ENCODE peak calls at places on chromosomes 3 and 15, in seven cellular contexts. T, O, X, W, E, L and Y are unnamed samples. For H3K27me3 and H3K4me1, the result is how much of the 10 kb centered on the place peaks cover.

GRCh38 chr15:78223396-78224023 is 10.9 kb downstream of the ACSBG1 start:
- DNase-seq in T (peak), O (no peak), X (no peak), W (peak), E (no peak), L (no peak), Y (no peak)

GRCh38 chr3:35674451-35675109 is 35.3 kb downstream of the ARPP21 start:
- DNase-seq in T (no peak), O (no peak), X (no peak), W (no peak), E (no peak), L (no peak), Y (no peak)

GRCh38 chr3:154243353-154243752 is 80.9 kb downstream of the DHX36 start:
- DNase-seq in T (no peak), O (no peak), X (peak), W (no peak), E (no peak), L (no peak), Y (no peak)

GRCh38 chr15:70259640-70260066 is 161.9 kb upstream of the TLE3 start:
- DNase-seq in T (no peak), O (no peak), X (no peak), W (no peak), E (no peak), L (peak), Y (no peak)

GRCh38 chr15:25611603-25612002 is 172.8 kb upstream of the UBE3A start:
- DNase-seq in T (peak), O (no peak), X (no peak), W (no peak), E (no peak), L (no peak), Y (peak)

GRCh38 chr3:21920431-21920830 is 169.4 kb upstream of the ZNF385D start:
- DNase-seq in T (no peak), O (no peak), X (peak), W (no peak), E (no peak), L (peak), Y (no peak)

GRCh38 chr3:145118303-145118702 is 1042.7 kb downstream of the PLOD2 start:
- DNase-seq in T (no peak), O (no peak), X (no peak), W (no peak), E (no peak), L (no peak), Y (no peak)

GRCh38 chr3:128727059-128727458 is 1.1 kb downstream of the RAB7A start:
- DNase-seq in T (no peak), O (no peak), X (no peak), W (no peak), E (no peak), L (no peak), Y (no peak)

GRCh38 chr3:127817331-127817821 is 4.9 kb downstream of the MGLL start:
- DNase-seq in T (no peak), O (no peak), X (peak), W (no peak), E (no peak), L (peak), Y (no peak)

GRCh38 chr3:13575459-13576061 is 26.6 kb downstream of the FBLN2 start:
- DNase-seq in T (peak), O (peak), X (no peak), W (peak), E (no peak), L (peak), Y (no peak)

GRCh38 chr3:11499144-11499543 is 144.6 kb downstream of the VGLL4 start:
- DNase-seq in T (no peak), O (no peak), X (peak), W (no peak), E (no peak), L (no peak), Y (no peak)

GRCh38 chr3:65945480-65945879 is 93.2 kb downstream of the MAGI1 start:
- DNase-seq in T (no peak), O (no peak), X (peak), W (no peak), E (no peak), L (no peak), Y (no peak)

GRCh38 chr3:66655119-66655518 is 154.3 kb upstream of the LRIG1 start:
- DNase-seq in T (no peak), O (no peak), X (no peak), W (no peak), E (no peak), L (no peak), Y (no peak)

GRCh38 chr15:100001405-100001804 is 268.2 kb upstream of the LYSMD4 start:
- DNase-seq in T (no peak), O (peak), X (no peak), W (no peak), E (no peak), L (no peak), Y (no peak)

GRCh38 chr15:71627188-71627587 is 183.2 kb upstream of the NR2E3 start:
- DNase-seq in T (no peak), O (no peak), X (no peak), W (no peak), E (no peak), L (no peak), Y (no peak)

GRCh38 chr3:149080011-149080698 is 6.2 kb downstream of the HLTF start:
- DNase-seq in T (no peak), O (no peak), X (no peak), W (no peak), E (no peak), L (no peak), Y (no peak)

GRCh38 chr3:4670352-4670751 is 177.2 kb downstream of the ITPR1 start:
- DNase-seq in T (no peak), O (no peak), X (no peak), W (peak), E (no peak), L (peak), Y (no peak)

GRCh38 chr15:64048766-64049165 is 2.5 kb upstream of the DAPK2 start:
- DNase-seq in T (no peak), O (no peak), X (no peak), W (no peak), E (no peak), L (no peak), Y (no peak)

GRCh38 chr3:113914646-113915045 is 33.2 kb upstream of the ZDHHC23 start:
- DNase-seq in T (no peak), O (no peak), X (no peak), W (no peak), E (no peak), L (no peak), Y (no peak)

GRCh38 chr15:85094685-85095084 is 113.0 kb downstream of the PDE8A start:
- DNase-seq in T (no peak), O (no peak), X (peak), W (no peak), E (no peak), L (no peak), Y (no peak)

GRCh38 chr15:101684384-101684783 is 32.2 kb upstream of the TM2D3 start:
- DNase-seq in T (no peak), O (no peak), X (peak), W (peak), E (no peak), L (no peak), Y (no peak)

GRCh38 chr15:85379403-85380131 is 836 bp upstream of the AKAP13 start:
- DNase-seq in T (no peak), O (no peak), X (peak), W (no peak), E (no peak), L (no peak), Y (no peak)

GRCh38 chr3:150299221-150299620 is 108.9 kb upstream of the TSC22D2 start:
- DNase-seq in T (no peak), O (no peak), X (no peak), W (peak), E (no peak), L (peak), Y (no peak)

GRCh38 chr3:123021388-123021787 is 6.2 kb downstream of the SEMA5B start:
- DNase-seq in T (no peak), O (no peak), X (no peak), W (no peak), E (no peak), L (peak), Y (no peak)

GRCh38 chr15:52101542-52102340 is 10.8 kb downstream of the BCL2L10 start:
- DNase-seq in T (no peak), O (no peak), X (no peak), W (no peak), E (no peak), L (no peak), Y (no peak)

GRCh38 chr15:63519041-63519440 is 14.6 kb downstream of the USP3 start:
- DNase-seq in T (no peak), O (no peak), X (no peak), W (no peak), E (no peak), L (no peak), Y (no peak)

GRCh38 chr3:150480802-150481201 is 65.5 kb downstream of the SERP1 start:
- DNase-seq in T (no peak), O (no peak), X (no peak), W (no peak), E (no peak), L (no peak), Y (no peak)

GRCh38 chr3:155078959-155079794 is 942 bp upstream of the MME start:
- DNase-seq in T (no peak), O (no peak), X (no peak), W (no peak), E (no peak), L (peak), Y (no peak)

GRCh38 chr3:131107637-131108433 is 81.2 kb downstream of the NEK11 start:
- DNase-seq in T (no peak), O (no peak), X (no peak), W (no peak), E (no peak), L (no peak), Y (no peak)

GRCh38 chr3:127670761-127671522 is 1.8 kb upstream of the ABTB1 start:
- DNase-seq in T (no peak), O (peak), X (no peak), W (no peak), E (peak), L (no peak), Y (no peak)

GRCh38 chr15:68114356-68114755 is 60.2 kb downstream of the PIAS1 start:
- DNase-seq in T (no peak), O (no peak), X (no peak), W (no peak), E (no peak), L (no peak), Y (no peak)

GRCh38 chr15:79965836-79966630 is 5.0 kb downstream of the BCL2A1 start:
- DNase-seq in T (no peak), O (no peak), X (peak), W (no peak), E (no peak), L (no peak), Y (no peak)

GRCh38 chr3:88231632-88232031 is 81.9 kb downstream of the C3orf38 start:
- DNase-seq in T (no peak), O (no peak), X (no peak), W (no peak), E (no peak), L (no peak), Y (no peak)

GRCh38 chr3:141945726-141946125 is 69.3 kb downstream of the ATP1B3 start:
- DNase-seq in T (no peak), O (no peak), X (no peak), W (no peak), E (no peak), L (no peak), Y (no peak)

GRCh38 chr3:133295199-133295901 is 104.5 kb upstream of the BFSP2 start:
- DNase-seq in T (no peak), O (no peak), X (peak), W (no peak), E (no peak), L (peak), Y (no peak)

GRCh38 chr15:68935400-68935937 is 5.1 kb downstream of the SPESP1 start:
- DNase-seq in T (no peak), O (no peak), X (no peak), W (no peak), E (no peak), L (no peak), Y (no peak)

GRCh38 chr15:37106490-37107001 is 6.2 kb upstream of the MEIS2 start:
- DNase-seq in T (peak), O (no peak), X (no peak), W (peak), E (no peak), L (peak), Y (peak)
- H3K27me3 ChIP-seq in T (half or more), O (under half), X (under half), W (under half), E (under half), L (under half), Y (under half)

GRCh38 chr3:125589743-125590142 is 5.6 kb downstream of the OSBPL11 start:
- DNase-seq in T (no peak), O (no peak), X (no peak), W (no peak), E (no peak), L (no peak), Y (no peak)

GRCh38 chr3:125582707-125583106 is 12.6 kb downstream of the OSBPL11 start:
- DNase-seq in T (no peak), O (no peak), X (no peak), W (no peak), E (no peak), L (no peak), Y (no peak)

GRCh38 chr3:125591116-125591755 is 4.1 kb downstream of the OSBPL11 start:
- DNase-seq in T (no peak), O (no peak), X (no peak), W (no peak), E (no peak), L (no peak), Y (no peak)

GRCh38 chr3:125587039-125587664 is 8.1 kb downstream of the OSBPL11 start:
- DNase-seq in T (no peak), O (no peak), X (no peak), W (no peak), E (no peak), L (no peak), Y (no peak)

GRCh38 chr3:125585595-125586223 is 9.6 kb downstream of the OSBPL11 start:
- DNase-seq in T (peak), O (no peak), X (peak), W (peak), E (peak), L (peak), Y (peak)
- H3K4me3 ChIP-seq in T (no peak), O (no peak), X (no peak), W (no peak), E (no peak), L (no peak), Y (no peak)

DNA sequence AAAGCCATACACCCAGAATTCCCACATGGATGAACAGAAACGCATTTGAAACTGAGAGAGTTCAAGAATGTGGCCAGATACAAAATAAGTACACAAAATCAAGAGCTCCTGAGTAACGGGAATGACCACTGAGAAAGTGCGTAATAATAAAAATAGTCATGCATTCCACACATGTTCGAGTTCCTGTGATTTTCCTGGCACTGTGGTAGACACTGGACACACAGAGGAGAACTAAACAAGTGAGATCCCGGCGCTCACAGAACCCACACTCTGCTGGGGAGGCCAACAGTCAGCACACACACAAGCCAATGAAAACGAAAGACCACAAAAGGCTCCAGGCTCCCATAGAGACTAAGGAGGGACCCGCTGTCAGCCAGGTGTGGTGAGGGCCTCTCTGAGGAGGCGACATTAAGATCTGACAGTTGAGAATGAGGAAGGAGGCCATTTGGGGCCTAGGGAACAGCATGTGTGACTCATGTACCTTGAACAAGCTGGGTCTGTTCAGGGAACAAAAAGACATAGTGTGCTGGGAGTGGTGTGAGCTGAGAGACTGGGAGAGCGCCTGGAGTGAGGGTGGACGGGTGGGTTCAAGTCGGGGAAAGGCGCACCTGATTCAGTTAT is 5.1 kb downstream of the FAM107A start:
- DNase-seq in T (no peak), O (peak), X (no peak), W (no peak), E (no peak), L (no peak), Y (no peak)
- H3K4me1 ChIP-seq in T (half or more), O (under half), X (under half), W (under half), E (under half), L (under half), Y (under half)

DNA sequence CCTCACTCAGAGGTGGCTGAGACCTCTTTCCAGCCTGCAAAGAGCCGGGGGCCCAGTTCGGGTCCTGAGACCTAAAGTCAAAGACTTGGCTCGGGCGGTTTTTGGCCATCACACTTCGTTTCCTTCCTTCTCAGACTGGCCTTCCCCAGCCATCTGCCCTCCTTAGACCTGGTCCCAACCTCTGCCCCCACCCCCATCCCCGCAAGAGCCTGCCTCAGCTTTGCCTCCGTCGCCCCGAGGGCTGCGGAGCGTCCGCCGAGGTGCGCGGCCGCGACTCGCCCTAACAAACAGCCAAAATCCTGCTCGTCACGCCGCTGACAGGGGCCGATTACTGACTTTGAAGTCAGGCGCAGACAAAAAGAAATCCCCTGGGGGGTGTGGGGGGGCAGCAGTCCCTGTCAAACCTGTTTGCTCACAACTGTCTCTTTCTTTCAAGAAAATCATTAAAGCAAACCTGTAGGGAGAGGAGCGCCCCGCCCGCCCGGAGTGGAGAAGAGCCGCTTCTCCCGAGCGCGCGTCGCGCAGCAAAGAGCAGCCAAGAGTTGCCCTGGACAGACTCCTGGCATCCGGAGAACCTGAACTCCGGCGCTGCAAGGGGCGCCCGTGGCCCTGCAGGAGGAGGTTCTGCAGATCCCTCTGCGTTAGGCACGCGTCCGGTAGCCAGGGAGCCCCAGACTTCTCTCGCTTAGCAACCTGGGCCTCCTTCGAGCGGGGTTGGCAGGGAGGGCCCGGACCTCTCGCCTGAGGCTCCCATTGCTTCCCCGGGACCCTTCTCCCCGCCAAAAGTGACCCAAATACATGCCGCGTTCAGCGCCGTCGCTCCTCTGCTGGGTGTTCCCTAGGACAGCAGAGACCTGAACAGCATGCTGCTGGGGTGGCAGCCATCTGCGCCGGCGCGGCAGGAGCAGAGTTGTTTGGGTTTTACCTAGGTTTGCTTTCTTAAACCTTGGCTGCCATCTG is 4.5 kb downstream of the SOX14 start:
- DNase-seq in T (no peak), O (no peak), X (no peak), W (no peak), E (no peak), L (peak), Y (no peak)
- H3K27me3 ChIP-seq in T (half or more), O (half or more), X (half or more), W (half or more), E (half or more), L (half or more), Y (half or more)

DNA sequence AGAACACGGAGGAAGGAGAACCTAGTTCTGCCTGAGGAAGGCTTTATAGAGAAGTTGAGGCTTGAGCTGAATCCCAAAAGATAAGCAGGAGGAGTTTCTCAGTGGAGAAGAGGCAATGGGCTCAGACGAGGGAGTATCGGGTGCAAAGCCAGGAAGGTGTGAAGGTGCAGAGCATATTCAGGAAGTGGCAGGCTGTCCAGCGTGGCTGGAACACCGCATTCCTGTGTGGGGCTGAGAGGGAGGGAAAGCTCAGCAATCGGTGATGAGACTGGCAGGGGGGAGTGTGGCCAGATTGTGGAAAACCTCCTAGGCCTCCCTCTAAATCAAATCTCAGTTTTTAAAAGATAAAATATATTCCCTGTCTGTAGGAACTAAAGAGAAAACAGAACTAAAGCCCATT is 63.0 kb downstream of the ARHGAP31 start:
- DNase-seq in T (no peak), O (no peak), X (peak), W (peak), E (no peak), L (peak), Y (no peak)
- H3K4me3 ChIP-seq in T (peak), O (no peak), X (no peak), W (no peak), E (no peak), L (no peak), Y (no peak)

GRCh38 chr3:191263850-191264249 is 64.8 kb downstream of the OSTN start:
- DNase-seq in T (no peak), O (no peak), X (no peak), W (no peak), E (no peak), L (no peak), Y (no peak)
- H3K4me1 ChIP-seq in T (under half), O (under half), X (under half), W (under half), E (under half), L (under half), Y (under half)

DNA sequence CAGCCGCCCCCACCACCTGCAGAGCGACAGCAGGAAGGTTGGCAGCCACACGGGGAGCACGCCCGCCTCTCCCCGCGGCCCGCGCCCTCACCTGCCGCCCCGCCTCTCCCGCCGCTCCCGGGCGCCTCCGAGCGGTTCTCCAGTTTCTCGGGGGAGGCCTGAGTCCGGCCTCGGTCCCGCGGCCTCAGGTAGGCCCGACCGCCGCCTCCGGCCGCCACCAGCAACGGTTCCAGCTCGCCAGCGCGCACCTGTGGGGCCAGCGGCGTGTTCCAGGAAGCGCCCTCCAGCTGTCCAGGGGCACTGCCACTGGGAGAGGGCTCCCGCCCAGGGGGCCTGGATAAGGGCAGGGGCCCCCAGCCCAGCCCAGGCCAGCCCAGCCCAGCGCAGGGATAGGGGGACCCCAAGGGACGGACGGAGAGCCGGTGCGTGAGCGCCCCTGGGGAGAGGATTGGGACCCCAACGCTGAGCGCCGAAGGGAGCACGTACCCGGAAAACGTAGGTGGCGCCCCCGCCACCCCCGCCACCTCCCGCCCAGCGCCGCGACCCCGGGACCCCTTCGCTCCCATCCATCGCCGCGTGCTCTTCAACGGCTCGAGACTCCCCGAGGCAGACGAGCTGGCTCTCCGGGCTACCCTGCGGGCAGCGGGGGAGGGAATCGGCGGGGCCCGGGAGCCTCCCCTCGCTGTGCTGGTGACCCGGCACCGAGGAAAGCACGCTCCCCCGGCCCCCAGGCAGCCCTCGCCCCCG is 2.1 kb downstream of the LTK start:
- DNase-seq in T (no peak), O (no peak), X (no peak), W (no peak), E (peak), L (no peak), Y (no peak)
- H3K27me3 ChIP-seq in T (under half), O (under half), X (under half), W (half or more), E (under half), L (under half), Y (under half)